ENCODE peak calls at places on chromosomes 4 and X, in six cellular contexts. One of them, this sample, is unnamed.

GRCh38 chr4:140049024-140049923 is 104.7 kb downstream of the MAML3 start:
- DNase-seq in psoas muscle: no peak
- DNase-seq in OCI-LY7: peak
- DNase-seq in CD4-positive, alpha-beta T cell: peak
- DNase-seq in adrenal gland: peak
- DNase-seq in endodermal cell: peak
- DNase-seq in this sample: peak

GRCh38 chrX:103730147-103730546 is 19.4 kb downstream of the TMEM31 start:
- DNase-seq in psoas muscle: no peak
- DNase-seq in OCI-LY7: peak
- DNase-seq in CD4-positive, alpha-beta T cell: no peak
- DNase-seq in adrenal gland: no peak
- DNase-seq in endodermal cell: peak
- DNase-seq in this sample: no peak

GRCh38 chr4:128751354-128751753 is 58.1 kb upstream of the JADE1 start:
- DNase-seq in psoas muscle: no peak
- DNase-seq in OCI-LY7: no peak
- DNase-seq in CD4-positive, alpha-beta T cell: no peak
- DNase-seq in adrenal gland: no peak
- DNase-seq in endodermal cell: no peak
- DNase-seq in this sample: no peak

GRCh38 chr4:148065069-148065468 is 333.2 kb downstream of the ARHGAP10 start:
- DNase-seq in psoas muscle: no peak
- DNase-seq in OCI-LY7: no peak
- DNase-seq in CD4-positive, alpha-beta T cell: no peak
- DNase-seq in adrenal gland: no peak
- DNase-seq in endodermal cell: no peak
- DNase-seq in this sample: no peak

GRCh38 chr4:184430163-184430562 is 44.2 kb downstream of the IRF2 start:
- DNase-seq in psoas muscle: no peak
- DNase-seq in OCI-LY7: no peak
- DNase-seq in CD4-positive, alpha-beta T cell: no peak
- DNase-seq in adrenal gland: no peak
- DNase-seq in endodermal cell: no peak
- DNase-seq in this sample: no peak

GRCh38 chr4:108351806-108352205 is 183.1 kb upstream of the LEF1 start:
- DNase-seq in psoas muscle: no peak
- DNase-seq in OCI-LY7: no peak
- DNase-seq in CD4-positive, alpha-beta T cell: no peak
- DNase-seq in adrenal gland: no peak
- DNase-seq in endodermal cell: no peak
- DNase-seq in this sample: no peak

GRCh38 chrX:134171661-134172587 is 65.1 kb upstream of the CCDC160 start:
- DNase-seq in psoas muscle: peak
- DNase-seq in OCI-LY7: no peak
- DNase-seq in CD4-positive, alpha-beta T cell: no peak
- DNase-seq in adrenal gland: peak
- DNase-seq in endodermal cell: peak
- DNase-seq in this sample: peak

GRCh38 chr4:680931-681645 is 6.7 kb downstream of the MYL5 start:
- DNase-seq in psoas muscle: peak
- DNase-seq in OCI-LY7: no peak
- DNase-seq in CD4-positive, alpha-beta T cell: no peak
- DNase-seq in adrenal gland: peak
- DNase-seq in endodermal cell: peak
- DNase-seq in this sample: peak

GRCh38 chr4:151227731-151228130 is 49.2 kb upstream of the PRSS48 start:
- DNase-seq in psoas muscle: peak
- DNase-seq in OCI-LY7: no peak
- DNase-seq in CD4-positive, alpha-beta T cell: no peak
- DNase-seq in adrenal gland: no peak
- DNase-seq in endodermal cell: no peak
- DNase-seq in this sample: peak

GRCh38 chrX:11591712-11592351 is 73.9 kb downstream of the ARHGAP6 start:
- DNase-seq in psoas muscle: no peak
- DNase-seq in OCI-LY7: peak
- DNase-seq in CD4-positive, alpha-beta T cell: no peak
- DNase-seq in adrenal gland: no peak
- DNase-seq in endodermal cell: no peak
- DNase-seq in this sample: no peak

GRCh38 chrX:7346021-7346420 is 198.1 kb upstream of the PUDP start:
- DNase-seq in psoas muscle: no peak
- DNase-seq in OCI-LY7: no peak
- DNase-seq in CD4-positive, alpha-beta T cell: no peak
- DNase-seq in adrenal gland: no peak
- DNase-seq in endodermal cell: no peak
- DNase-seq in this sample: no peak

GRCh38 chr4:2368779-2369437 is 49.5 kb downstream of the ZFYVE28 start:
- DNase-seq in psoas muscle: peak
- DNase-seq in OCI-LY7: no peak
- DNase-seq in CD4-positive, alpha-beta T cell: no peak
- DNase-seq in adrenal gland: no peak
- DNase-seq in endodermal cell: peak
- DNase-seq in this sample: no peak

GRCh38 chrX:132750312-132751042 is 208.0 kb downstream of the HS6ST2 start:
- DNase-seq in psoas muscle: no peak
- DNase-seq in OCI-LY7: no peak
- DNase-seq in CD4-positive, alpha-beta T cell: no peak
- DNase-seq in adrenal gland: no peak
- DNase-seq in endodermal cell: no peak
- DNase-seq in this sample: no peak

GRCh38 chr4:10196191-10196590 is 79.6 kb upstream of the WDR1 start:
- DNase-seq in psoas muscle: no peak
- DNase-seq in OCI-LY7: no peak
- DNase-seq in CD4-positive, alpha-beta T cell: no peak
- DNase-seq in adrenal gland: no peak
- DNase-seq in endodermal cell: no peak
- DNase-seq in this sample: no peak

GRCh38 chrX:45851434-45851991 is 650.8 kb upstream of the DIPK2B start:
- DNase-seq in psoas muscle: peak
- DNase-seq in OCI-LY7: no peak
- DNase-seq in CD4-positive, alpha-beta T cell: peak
- DNase-seq in adrenal gland: no peak
- DNase-seq in endodermal cell: peak
- DNase-seq in this sample: peak

GRCh38 chrX:49002091-49002935 is at the start of gene GRIPAP1:
- DNase-seq in psoas muscle: peak
- DNase-seq in OCI-LY7: peak
- DNase-seq in CD4-positive, alpha-beta T cell: peak
- DNase-seq in adrenal gland: peak
- DNase-seq in endodermal cell: peak
- DNase-seq in this sample: peak

GRCh38 chrX:1673337-1673736 is 58.5 kb downstream of the ASMT start:
- DNase-seq in psoas muscle: no peak
- DNase-seq in OCI-LY7: peak
- DNase-seq in CD4-positive, alpha-beta T cell: peak
- DNase-seq in adrenal gland: no peak
- DNase-seq in endodermal cell: peak
- DNase-seq in this sample: peak

DNA sequence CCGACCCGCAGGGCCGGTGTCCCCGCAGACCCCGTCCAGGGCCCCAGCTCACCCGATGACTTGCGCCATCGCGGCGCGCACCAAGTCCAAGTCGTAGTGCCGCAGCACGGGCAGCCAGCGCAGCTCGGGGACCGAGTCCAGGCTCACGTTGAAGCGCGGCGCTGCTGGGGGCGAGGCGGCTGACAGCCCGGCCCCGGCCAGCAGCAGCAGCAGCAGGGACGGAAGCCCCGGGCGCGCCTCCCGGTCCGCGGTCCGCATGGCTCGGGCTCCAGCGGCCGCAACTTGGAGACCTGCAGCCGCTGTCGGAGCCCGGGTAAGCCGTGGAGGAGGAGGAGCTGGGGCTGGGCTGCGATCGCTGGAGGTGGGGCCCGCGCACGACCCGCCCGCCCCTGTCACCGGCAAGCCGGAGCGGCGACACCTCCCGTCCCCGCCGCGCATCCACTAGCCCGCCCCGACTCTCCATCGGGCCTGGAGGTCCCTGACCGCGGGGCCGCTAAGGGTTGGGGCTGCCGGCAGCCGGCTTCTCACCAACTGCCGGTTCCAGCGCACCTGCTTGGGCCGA is at the start of gene NAAA:
- DNase-seq in psoas muscle: peak
- DNase-seq in OCI-LY7: peak
- DNase-seq in CD4-positive, alpha-beta T cell: peak
- DNase-seq in adrenal gland: peak
- DNase-seq in endodermal cell: peak
- DNase-seq in this sample: peak
- H3K27ac ChIP-seq in psoas muscle: peak
- H3K27ac ChIP-seq in OCI-LY7: peak
- H3K27ac ChIP-seq in CD4-positive, alpha-beta T cell: peak
- H3K27ac ChIP-seq in adrenal gland: peak
- H3K27ac ChIP-seq in endodermal cell: no peak
- H3K27ac ChIP-seq in this sample: no peak

GRCh38 chr4:26568446-26568994 is 15.4 kb upstream of the TBC1D19 start:
- DNase-seq in psoas muscle: no peak
- DNase-seq in OCI-LY7: no peak
- DNase-seq in CD4-positive, alpha-beta T cell: no peak
- DNase-seq in adrenal gland: no peak
- DNase-seq in endodermal cell: no peak
- DNase-seq in this sample: no peak
- H3K27ac ChIP-seq in psoas muscle: no peak
- H3K27ac ChIP-seq in OCI-LY7: no peak
- H3K27ac ChIP-seq in CD4-positive, alpha-beta T cell: no peak
- H3K27ac ChIP-seq in adrenal gland: no peak
- H3K27ac ChIP-seq in endodermal cell: no peak
- H3K27ac ChIP-seq in this sample: no peak

GRCh38 chr4:177194906-177195305 is 114.8 kb upstream of the NEIL3 start:
- DNase-seq in psoas muscle: no peak
- DNase-seq in OCI-LY7: no peak
- DNase-seq in CD4-positive, alpha-beta T cell: no peak
- DNase-seq in adrenal gland: no peak
- DNase-seq in endodermal cell: no peak
- DNase-seq in this sample: no peak
- H3K27ac ChIP-seq in psoas muscle: no peak
- H3K27ac ChIP-seq in OCI-LY7: no peak
- H3K27ac ChIP-seq in CD4-positive, alpha-beta T cell: no peak
- H3K27ac ChIP-seq in adrenal gland: no peak
- H3K27ac ChIP-seq in endodermal cell: no peak
- H3K27ac ChIP-seq in this sample: no peak

GRCh38 chr4:87851955-87852354 is 19.2 kb downstream of the MEPE start:
- DNase-seq in psoas muscle: no peak
- DNase-seq in OCI-LY7: no peak
- DNase-seq in CD4-positive, alpha-beta T cell: no peak
- DNase-seq in adrenal gland: no peak
- DNase-seq in endodermal cell: no peak
- DNase-seq in this sample: no peak

GRCh38 chr4:87851332-87851731 is 18.6 kb downstream of the MEPE start:
- DNase-seq in psoas muscle: no peak
- DNase-seq in OCI-LY7: no peak
- DNase-seq in CD4-positive, alpha-beta T cell: no peak
- DNase-seq in adrenal gland: no peak
- DNase-seq in endodermal cell: no peak
- DNase-seq in this sample: no peak

GRCh38 chr4:87849612-87850011 is 16.8 kb downstream of the MEPE start:
- DNase-seq in psoas muscle: no peak
- DNase-seq in OCI-LY7: no peak
- DNase-seq in CD4-positive, alpha-beta T cell: no peak
- DNase-seq in adrenal gland: no peak
- DNase-seq in endodermal cell: no peak
- DNase-seq in this sample: no peak

GRCh38 chr4:87844476-87844875 is 11.7 kb downstream of the MEPE start:
- DNase-seq in psoas muscle: no peak
- DNase-seq in OCI-LY7: no peak
- DNase-seq in CD4-positive, alpha-beta T cell: no peak
- DNase-seq in adrenal gland: no peak
- DNase-seq in endodermal cell: no peak
- DNase-seq in this sample: no peak

GRCh38 chr4:87848622-87849351 is 16.0 kb downstream of the MEPE start:
- DNase-seq in psoas muscle: no peak
- DNase-seq in OCI-LY7: peak
- DNase-seq in CD4-positive, alpha-beta T cell: no peak
- DNase-seq in adrenal gland: peak
- DNase-seq in endodermal cell: peak
- DNase-seq in this sample: peak
- H3K27ac ChIP-seq in psoas muscle: no peak
- H3K27ac ChIP-seq in OCI-LY7: no peak
- H3K27ac ChIP-seq in CD4-positive, alpha-beta T cell: no peak
- H3K27ac ChIP-seq in adrenal gland: no peak
- H3K27ac ChIP-seq in endodermal cell: no peak
- H3K27ac ChIP-seq in this sample: no peak

GRCh38 chrX:72271091-72271490 is 6.0 kb downstream of the RPS4X start:
- DNase-seq in psoas muscle: no peak
- DNase-seq in OCI-LY7: no peak
- DNase-seq in CD4-positive, alpha-beta T cell: no peak
- DNase-seq in adrenal gland: no peak
- DNase-seq in endodermal cell: no peak
- DNase-seq in this sample: no peak

GRCh38 chrX:72269671-72270251 is 7.3 kb downstream of the RPS4X start:
- DNase-seq in psoas muscle: no peak
- DNase-seq in OCI-LY7: no peak
- DNase-seq in CD4-positive, alpha-beta T cell: no peak
- DNase-seq in adrenal gland: peak
- DNase-seq in endodermal cell: no peak
- DNase-seq in this sample: no peak

GRCh38 chrX:72271812-72272211 is 5.2 kb downstream of the RPS4X start:
- DNase-seq in psoas muscle: no peak
- DNase-seq in OCI-LY7: no peak
- DNase-seq in CD4-positive, alpha-beta T cell: no peak
- DNase-seq in adrenal gland: no peak
- DNase-seq in endodermal cell: no peak
- DNase-seq in this sample: no peak

GRCh38 chrX:72268601-72269365 is 8.3 kb downstream of the RPS4X start:
- DNase-seq in psoas muscle: no peak
- DNase-seq in OCI-LY7: no peak
- DNase-seq in CD4-positive, alpha-beta T cell: no peak
- DNase-seq in adrenal gland: no peak
- DNase-seq in endodermal cell: no peak
- DNase-seq in this sample: no peak

DNA sequence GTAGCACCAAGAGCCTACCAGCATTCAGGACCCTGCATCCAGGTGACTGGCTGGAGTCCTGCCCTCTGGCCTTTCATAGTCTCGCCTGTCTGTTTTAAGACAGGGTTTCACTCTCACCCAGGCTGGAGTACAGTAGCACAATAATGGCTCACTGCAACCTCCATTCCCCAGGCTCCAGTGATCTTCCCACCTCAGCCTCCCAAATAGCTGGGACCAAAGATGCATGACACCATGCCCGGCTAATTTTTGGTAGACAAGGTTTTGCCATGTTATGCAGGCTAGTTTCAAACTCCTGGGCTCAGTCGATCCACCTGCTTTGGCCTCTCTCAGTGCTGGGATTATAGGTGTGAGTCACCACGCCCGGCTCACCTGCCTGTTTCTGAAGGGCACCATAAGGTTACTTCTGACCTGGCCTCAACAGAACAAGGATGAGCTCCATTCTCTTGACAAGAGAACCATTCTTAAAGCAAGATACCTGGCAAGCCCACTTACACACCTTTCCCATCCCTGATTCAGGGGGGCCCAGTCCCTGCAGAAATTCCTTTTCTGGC is 6.7 kb downstream of the RPS4X start:
- DNase-seq in psoas muscle: no peak
- DNase-seq in OCI-LY7: no peak
- DNase-seq in CD4-positive, alpha-beta T cell: no peak
- DNase-seq in adrenal gland: no peak
- DNase-seq in endodermal cell: no peak
- DNase-seq in this sample: no peak
- H3K27ac ChIP-seq in psoas muscle: peak
- H3K27ac ChIP-seq in OCI-LY7: no peak
- H3K27ac ChIP-seq in CD4-positive, alpha-beta T cell: no peak
- H3K27ac ChIP-seq in adrenal gland: peak
- H3K27ac ChIP-seq in endodermal cell: no peak
- H3K27ac ChIP-seq in this sample: no peak

This sample was measured in testis.